ENCODE peak calls at places on chromosomes 4 and X, in six cellular contexts. D, Y, A, F, L and W are unnamed samples.

GRCh38 chrX:108165349-108166111 is 74.0 kb downstream of the ATG4A start:
- DNase-seq in L (peak; percentile 36), Y (no peak), F (no peak), A (no peak), D (no peak), W (no peak)

GRCh38 chr4:109588176-109588575 is 28.1 kb downstream of the MCUB start:
- DNase-seq in Y (no peak), A (peak; percentile 21), L (no peak), F (no peak), D (peak; percentile 81), W (no peak)

GRCh38 chr4:141636077-141636770 is at the start of gene IL15:
- DNase-seq in D (peak; percentile 63), L (peak; percentile 32), F (peak; percentile 33), Y (peak; percentile 90), A (peak; percentile 67), W (peak; percentile 10)

GRCh38 chrX:76802698-76803097 is 375.2 kb downstream of the MAGEE1 start:
- DNase-seq in A (no peak), L (peak; percentile 0), D (no peak), F (no peak), Y (no peak), W (no peak)

GRCh38 chr4:184324939-184325477 is 107.3 kb upstream of the ENPP6 start:
- DNase-seq in D (no peak), A (no peak), L (no peak), F (no peak), Y (no peak), W (no peak)

GRCh38 chr4:159191989-159192388 is 89.1 kb downstream of the RAPGEF2 start:
- DNase-seq in F (no peak), D (no peak), Y (no peak), A (no peak), L (peak; percentile 76), W (no peak)

GRCh38 chrX:644304-645023 is 13.9 kb downstream of the SHOX start:
- DNase-seq in L (no peak), D (no peak), Y (no peak), A (no peak), F (no peak), W (no peak)

GRCh38 chr4:156941940-156942548 is 29.6 kb downstream of the PDGFC start:
- DNase-seq in Y (no peak), A (no peak), F (peak; percentile 39), L (peak; percentile 85), D (no peak), W (peak; percentile 80)

GRCh38 chr4:86717651-86718050 is 123.5 kb downstream of the PTPN13 start:
- DNase-seq in F (no peak), Y (no peak), L (no peak), D (no peak), A (no peak), W (no peak)

GRCh38 chr4:144894525-144894924 is 203.5 kb downstream of the ANAPC10 start:
- DNase-seq in D (no peak), F (no peak), Y (no peak), L (peak; percentile 16), A (no peak), W (no peak)

GRCh38 chr4:153645183-153645582 is 38.9 kb upstream of the TLR2 start:
- DNase-seq in A (no peak), F (no peak), L (no peak), Y (no peak), D (peak; percentile 18), W (no peak)

GRCh38 chr4:7803371-7803770 is 136.3 kb downstream of the AFAP1 start:
- DNase-seq in D (no peak), A (no peak), F (no peak), L (no peak), Y (no peak), W (no peak)

GRCh38 chrX:38205037-38205436 is 15.6 kb downstream of the SRPX start:
- DNase-seq in A (no peak), F (no peak), Y (no peak), L (no peak), D (no peak), W (no peak)

GRCh38 chr4:118352843-118353373 is at the start of gene PRSS12:
- DNase-seq in F (peak; percentile 74), Y (peak; percentile 70), L (peak; percentile 74), A (peak; percentile 13), D (peak; percentile 58), W (peak; percentile 43)

GRCh38 chr4:622071-622995 is 3.0 kb upstream of the PDE6B start:
- DNase-seq in F (no peak), A (no peak), Y (peak; percentile 13), L (no peak), D (no peak), W (no peak)

GRCh38 chr4:70954032-70954431 is 39.4 kb upstream of the DCK start:
- DNase-seq in Y (no peak), F (no peak), L (no peak), D (no peak), A (no peak), W (no peak)

GRCh38 chr4:76435689-76436176 is 704 bp downstream of the SHROOM3 start:
- DNase-seq in A (no peak), F (no peak), Y (no peak), D (no peak), L (no peak), W (no peak)

GRCh38 chr4:55277011-55277410 is 69.0 kb upstream of the SRD5A3 start:
- DNase-seq in F (no peak), D (no peak), L (no peak), Y (no peak), A (no peak), W (no peak)

GRCh38 chrX:21657318-21658151 is 595 bp downstream of the KLHL34 start:
- DNase-seq in Y (no peak), F (no peak), A (no peak), D (no peak), L (no peak), W (no peak)

GRCh38 chrX:53678667-53679066 is 7.9 kb downstream of the HUWE1 start:
- DNase-seq in L (no peak), D (no peak), F (no peak), Y (no peak), A (no peak), W (no peak)

GRCh38 chr4:116702949-116703348 is 382.4 kb downstream of the TRAM1L1 start:
- DNase-seq in L (no peak), A (no peak), D (no peak), Y (no peak), F (no peak), W (no peak)

GRCh38 chr4:140296871-140297570 is 76.4 kb upstream of the SCOC start:
- DNase-seq in D (no peak), F (no peak), Y (no peak), A (no peak), L (no peak), W (peak; percentile 42)

GRCh38 chr4:145566767-145567166 is 52.4 kb upstream of the MMAA start:
- DNase-seq in Y (no peak), D (no peak), A (no peak), L (no peak), F (no peak), W (peak; percentile 7)

GRCh38 chr4:78205601-78206000 is 148.5 kb downstream of the FRAS1 start:
- DNase-seq in A (no peak), L (no peak), Y (no peak), D (no peak), F (no peak), W (no peak)

GRCh38 chr4:33914386-33914785 is 2329.9 kb downstream of the ARAP2 start:
- DNase-seq in L (no peak), A (no peak), F (no peak), Y (no peak), D (no peak), W (no peak)

GRCh38 chr4:128573781-128574508 is 235.6 kb upstream of the JADE1 start:
- DNase-seq in Y (no peak), A (no peak), D (no peak), F (no peak), L (peak; percentile 86), W (no peak)

GRCh38 chr4:15253346-15253745 is 174.5 kb upstream of the C1QTNF7 start:
- DNase-seq in Y (no peak), D (no peak), L (no peak), F (no peak), A (no peak), W (no peak)

GRCh38 chr4:83932996-83933395 is 397.1 kb downstream of the GPAT3 start:
- DNase-seq in F (no peak), Y (no peak), A (no peak), L (no peak), D (no peak), W (no peak)

GRCh38 chr4:1939664-1940509 is 68.7 kb downstream of the NSD2 start:
- DNase-seq in L (peak; percentile 76), D (no peak), Y (no peak), F (no peak), A (no peak), W (no peak)

GRCh38 chrX:10022580-10023245 is 55.6 kb downstream of the CLDN34 start:
- DNase-seq in F (no peak), L (peak; percentile 48), Y (no peak), D (no peak), A (no peak), W (no peak)

GRCh38 chr4:99651811-99652545 is 5.7 kb downstream of the C4orf54 start:
- DNase-seq in D (no peak), L (no peak), A (no peak), F (no peak), Y (no peak), W (no peak)

GRCh38 chr4:1325681-1326635 is 21.1 kb upstream of the UVSSA start:
- DNase-seq in A (no peak), D (no peak), L (no peak), F (no peak), Y (peak; percentile 40), W (no peak)

GRCh38 chrX:46545111-46546005 is at the start of gene ZNF674:
- DNase-seq in A (peak; percentile 89), Y (peak; percentile 95), D (peak; percentile 94), F (peak; percentile 81), L (peak; percentile 83), W (peak; percentile 72)

GRCh38 chrX:133529578-133529977 is 114.3 kb upstream of the GPC4 start:
- DNase-seq in L (no peak), Y (no peak), D (no peak), F (no peak), A (no peak), W (no peak)

GRCh38 chr4:7540654-7541413 is 106.1 kb upstream of the PSAPL1 start:
- DNase-seq in D (no peak), Y (no peak), L (no peak), A (no peak), F (no peak), W (no peak)

GRCh38 chrX:41596586-41596985 is 92.2 kb upstream of the GPR34 start:
- DNase-seq in L (no peak), A (no peak), Y (no peak), F (no peak), D (no peak), W (no peak)

GRCh38 chrX:39757971-39758370 is 339.8 kb downstream of the BCOR start:
- DNase-seq in L (peak; percentile 52), D (no peak), A (no peak), Y (no peak), F (no peak), W (no peak)

GRCh38 chr4:125719987-125720386 is 405.2 kb downstream of the FAT4 start:
- DNase-seq in A (no peak), Y (no peak), F (no peak), L (no peak), D (no peak), W (no peak)

GRCh38 chr4:54064317-54065275 is at the start of gene CHIC2:
- DNase-seq in F (peak; percentile 90), A (peak; percentile 94), Y (peak; percentile 98), L (peak; percentile 95), D (peak; percentile 95), W (peak; percentile 64)